ENCODE peak calls at places on chromosomes 2 and 18, in eight cellular contexts. B is gastrocnemius medialis, V is breast epithelium, W is heart left ventricle, M is uterus, D is IMR-90, J is body of pancreas, T is HepG2. Y is an unnamed sample.

GRCh38 chr2:200585730-200586643 is at the start of gene AOX1:
- DNase-seq in J (peak; percentile 74), B (peak; percentile 67), D (peak; percentile 45), M (peak; percentile 74), T (peak; percentile 70), W (peak; percentile 53), V (no peak), Y (peak; percentile 90)

GRCh38 chr2:173773076-173773475 is 192.1 kb downstream of the SP3 start:
- DNase-seq in B (no peak), V (no peak), M (no peak), T (no peak), J (no peak), W (no peak), D (no peak), Y (no peak)

GRCh38 chr18:59233017-59233410 is 13.1 kb downstream of the GRP start:
- DNase-seq in T (no peak), V (no peak), D (no peak), J (no peak), B (no peak), M (no peak), W (no peak), Y (no peak)

GRCh38 chr2:60676950-60677349 is 79.1 kb upstream of the PAPOLG start:
- DNase-seq in B (no peak), V (no peak), T (no peak), M (no peak), J (no peak), W (no peak), D (no peak), Y (no peak)

GRCh38 chr2:201648-202433 is 62.0 kb downstream of the SH3YL1 start:
- DNase-seq in W (no peak), J (no peak), T (no peak), V (no peak), M (no peak), B (no peak), D (no peak), Y (no peak)

GRCh38 chr2:33839791-33840190 is 240.7 kb upstream of the FAM98A start:
- DNase-seq in M (no peak), T (no peak), V (no peak), W (no peak), J (no peak), B (no peak), D (no peak), Y (no peak)

GRCh38 chr2:18149660-18150246 is 271.3 kb downstream of the KCNS3 start:
- DNase-seq in M (no peak), B (no peak), T (peak; percentile 31), W (no peak), D (peak; percentile 63), V (no peak), J (no peak), Y (no peak)

GRCh38 chr2:174535757-174536703 is 49.2 kb upstream of the GPR155 start:
- DNase-seq in V (no peak), T (no peak), W (no peak), D (no peak), J (no peak), M (no peak), B (no peak), Y (no peak)

GRCh38 chr2:221969087-221969829 is 329.5 kb downstream of the PAX3 start:
- DNase-seq in V (no peak), M (no peak), J (peak; percentile 25), T (peak; percentile 30), B (no peak), W (no peak), D (peak; percentile 55), Y (peak; percentile 22)

DNA sequence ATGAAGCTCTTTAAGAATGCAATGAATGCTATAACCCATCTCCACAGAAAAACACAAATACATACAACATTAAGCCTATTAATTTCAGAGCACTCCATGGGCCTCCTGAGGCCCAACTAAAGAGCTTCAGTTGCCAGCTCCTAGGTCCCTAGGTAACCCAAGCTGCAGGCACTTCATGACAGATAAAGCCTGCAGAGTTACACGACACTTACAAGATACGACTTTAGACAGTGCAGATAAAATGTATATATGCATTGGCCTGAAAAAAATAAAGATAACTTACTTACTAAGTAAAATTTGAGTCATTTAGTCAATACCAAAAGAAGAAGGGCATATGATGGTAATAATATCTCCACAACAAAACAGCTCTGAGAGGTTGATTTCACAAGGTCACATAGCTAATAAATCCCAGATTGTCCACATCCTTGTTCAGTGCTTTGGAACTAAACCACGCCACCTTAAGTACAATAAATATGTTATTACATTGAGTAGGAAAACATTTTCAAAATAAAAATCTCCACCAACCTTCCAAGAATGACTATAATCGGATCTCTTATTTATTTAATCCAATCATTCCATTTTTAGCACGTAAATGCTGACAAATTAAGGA is 3.4 kb downstream of the MAP4K3 start:
- DNase-seq in J (no peak), T (no peak), B (no peak), D (no peak), W (no peak), V (no peak), M (no peak), Y (no peak)
- H3K4me1 ChIP-seq in J (peaks cover 65% of the 10 kb centered on the region), T (peaks cover 63% of the 10 kb centered on the region), B (peaks cover 71% of the 10 kb centered on the region), D (peaks cover 15% of the 10 kb centered on the region), W (peaks cover 81% of the 10 kb centered on the region), V (peaks cover 26% of the 10 kb centered on the region), M (peaks cover 4% of the 10 kb centered on the region), Y (peaks cover 36% of the 10 kb centered on the region)

GRCh38 chr2:217151509-217152206 is 291.8 kb upstream of the TNP1 start:
- DNase-seq in D (no peak), J (no peak), V (no peak), B (no peak), W (peak; percentile 34), T (no peak), M (no peak), Y (no peak)

GRCh38 chr2:217150236-217150635 is 290.4 kb upstream of the TNP1 start:
- DNase-seq in J (no peak), V (no peak), M (no peak), T (no peak), D (peak; percentile 88), W (no peak), B (no peak), Y (no peak)

GRCh38 chr2:217149087-217149660 is 289.3 kb upstream of the TNP1 start:
- DNase-seq in D (no peak), M (no peak), J (no peak), V (no peak), B (no peak), T (no peak), W (no peak), Y (no peak)

GRCh38 chr2:217142649-217143266 is 282.9 kb upstream of the TNP1 start:
- DNase-seq in T (peak; percentile 38), J (no peak), B (no peak), V (no peak), W (no peak), D (no peak), M (no peak), Y (peak; percentile 26)

DNA sequence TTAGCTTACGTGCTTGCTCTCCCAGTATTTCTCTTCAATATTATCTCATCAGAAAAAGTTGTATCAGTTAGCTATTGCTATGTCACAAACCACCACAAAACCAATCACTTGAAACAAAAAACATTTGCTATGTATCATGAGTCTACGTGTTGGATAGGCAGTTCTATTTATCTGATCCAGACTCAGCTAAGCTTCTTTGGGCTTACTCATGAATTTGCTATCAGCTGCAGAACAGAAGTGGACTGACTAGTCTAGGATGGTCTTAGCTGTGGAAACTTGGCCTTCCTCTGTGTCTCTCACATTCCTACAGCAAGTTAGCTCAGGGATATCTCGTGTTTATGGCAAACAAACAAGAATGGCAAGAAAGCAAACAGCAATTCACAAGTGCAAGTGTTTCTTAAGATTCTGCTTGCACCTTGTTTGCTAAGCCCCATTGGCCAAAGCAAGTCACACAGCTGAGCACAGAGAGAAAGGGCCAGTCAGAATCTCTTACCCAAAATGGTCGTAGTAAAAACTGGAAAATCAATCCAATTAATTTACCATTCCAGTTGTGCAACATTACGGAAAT is 288.0 kb upstream of the TNP1 start:
- DNase-seq in M (no peak), V (no peak), W (no peak), D (peak; percentile 70), T (no peak), B (no peak), J (no peak), Y (no peak)
- TF ChIP-seq POLR2A in M (no peak), V (no peak), W (no peak), D (no peak), T (no peak), B (no peak), J (no peak), Y (no peak)

GRCh38 chr2:19312949-19313348 is 45.5 kb downstream of the OSR1 start:
- DNase-seq in B (no peak), J (peak; percentile 38), D (peak; percentile 56), M (no peak), T (peak; percentile 51), W (no peak), V (no peak), Y (peak; percentile 25)
- TF ChIP-seq CTCF in B (no peak), J (peak; percentile 27), D (peak; percentile 41), M (no peak), T (no peak), W (peak; percentile 29), V (no peak), Y (peak; percentile 16)

GRCh38 chr2:48320747-48321146 is 209.2 kb upstream of the STON1 start:
- DNase-seq in V (no peak), W (no peak), D (no peak), J (no peak), B (no peak), T (no peak), M (no peak), Y (no peak)

GRCh38 chr2:48318118-48318517 is 211.8 kb upstream of the STON1 start:
- DNase-seq in W (no peak), J (no peak), V (no peak), D (no peak), B (no peak), M (no peak), T (no peak), Y (no peak)

GRCh38 chr2:48315847-48316194 is 214.1 kb upstream of the STON1 start:
- DNase-seq in D (no peak), T (peak; percentile 52), B (no peak), V (no peak), W (no peak), J (no peak), M (no peak), Y (no peak)

GRCh38 chr2:48319863-48320262 is 210.1 kb upstream of the STON1 start:
- DNase-seq in M (no peak), V (no peak), B (no peak), J (no peak), D (no peak), T (no peak), W (no peak), Y (no peak)

DNA sequence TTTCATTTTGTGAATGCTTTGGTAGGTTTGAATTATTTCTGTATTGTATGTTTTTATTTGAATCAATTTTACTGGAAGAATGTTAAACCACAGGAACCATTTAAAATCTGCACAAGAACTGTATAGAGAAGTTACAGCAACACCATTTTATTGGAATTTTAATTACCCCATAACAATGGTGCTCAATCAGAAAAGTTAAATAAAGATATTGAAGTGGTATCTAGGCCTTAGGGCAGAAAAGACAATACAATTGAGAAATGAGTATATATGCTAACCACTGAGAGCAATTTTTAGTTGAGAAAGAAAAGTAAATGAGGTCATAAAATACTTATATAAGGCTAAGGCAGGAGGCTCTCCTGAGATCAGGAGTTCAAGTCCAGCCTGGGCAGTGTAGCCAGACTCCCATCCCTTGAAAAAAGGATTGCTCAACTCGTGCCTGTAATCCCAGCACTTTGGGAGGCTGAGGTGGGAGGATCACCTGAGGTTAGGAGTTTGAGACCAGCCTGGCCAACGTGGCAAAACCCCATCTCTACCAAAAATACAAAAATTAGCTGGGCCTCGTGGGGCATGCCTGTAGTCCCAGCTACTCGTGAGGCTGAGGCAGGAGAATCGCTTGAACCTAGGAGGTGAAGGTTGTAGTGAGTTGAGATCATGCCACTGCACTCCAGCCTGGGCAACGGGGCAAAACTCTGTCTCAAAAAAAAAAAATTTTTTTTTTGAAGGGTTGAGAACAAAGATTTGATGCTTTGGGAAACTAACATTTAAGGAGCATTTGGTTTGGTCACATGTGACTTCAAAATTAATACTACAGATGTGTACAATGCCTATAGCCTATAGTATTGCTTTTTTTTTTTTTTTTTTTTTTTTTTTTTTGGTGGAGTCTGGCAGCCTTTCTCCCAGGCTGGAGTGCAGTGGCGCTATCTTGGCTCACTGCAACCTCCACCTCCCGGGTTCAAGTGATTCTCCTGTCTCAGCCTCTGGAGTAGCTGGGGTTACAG is 212.9 kb upstream of the STON1 start:
- DNase-seq in V (no peak), J (no peak), M (no peak), T (no peak), W (no peak), D (no peak), B (no peak), Y (no peak)
- H3K4me1 ChIP-seq in V (no peaks in the 10 kb centered on the region), J (peaks cover 7% of the 10 kb centered on the region), M (peaks cover 9% of the 10 kb centered on the region), T (peaks cover 57% of the 10 kb centered on the region), W (peaks cover 32% of the 10 kb centered on the region), D (no peaks in the 10 kb centered on the region), B (peaks cover 19% of the 10 kb centered on the region), Y (peaks cover 39% of the 10 kb centered on the region)